ENCODE peak calls at places on chromosomes 7 and 10, in nine cellular contexts. R, J, P, F, G, K, I, L and Y are unnamed samples.

GRCh38 chr10:23643396-23643795 is 204.5 kb downstream of the OTUD1 start:
- ATAC-seq in R (no peak), J (peak), P (peak), F (peak), G (peak), K (no peak), I (peak), L (no peak), Y (peak)

GRCh38 chr10:88120599-88121333 is 257.3 kb downstream of the PTEN start:
- ATAC-seq in R (no peak), J (no peak), P (no peak), F (no peak), G (no peak), K (no peak), I (peak), L (no peak), Y (peak)

GRCh38 chr7:77246031-77246430 is 46.4 kb upstream of the FGL2 start:
- ATAC-seq in R (no peak), J (no peak), P (no peak), F (no peak), G (no peak), K (no peak), I (no peak), L (no peak), Y (no peak)

GRCh38 chr10:78215645-78216044 is 182.0 kb downstream of the RPS24 start:
- ATAC-seq in R (no peak), J (peak), P (no peak), F (no peak), G (no peak), K (no peak), I (peak), L (no peak), Y (no peak)

GRCh38 chr10:6052247-6053221 is 9.6 kb downstream of the IL2RA start:
- ATAC-seq in R (peak), J (no peak), P (peak), F (peak), G (no peak), K (peak), I (no peak), L (peak), Y (peak)

GRCh38 chr10:74022941-74023629 is 25.2 kb downstream of the VCL start:
- ATAC-seq in R (peak), J (no peak), P (no peak), F (no peak), G (no peak), K (peak), I (no peak), L (no peak), Y (no peak)

GRCh38 chr10:124665980-124666379 is 78.2 kb downstream of the FAM53B start:
- ATAC-seq in R (no peak), J (no peak), P (peak), F (no peak), G (no peak), K (no peak), I (no peak), L (no peak), Y (no peak)

GRCh38 chr10:133277993-133278576 is 1.4 kb upstream of the ADAM8 start:
- ATAC-seq in R (no peak), J (peak), P (no peak), F (no peak), G (no peak), K (peak), I (no peak), L (no peak), Y (no peak)

GRCh38 chr10:13820591-13821377 is 234.0 kb downstream of the PRPF18 start:
- ATAC-seq in R (no peak), J (peak), P (no peak), F (no peak), G (peak), K (no peak), I (peak), L (no peak), Y (no peak)

GRCh38 chr10:102342958-102343357 is 52.5 kb upstream of the NFKB2 start:
- ATAC-seq in R (no peak), J (no peak), P (peak), F (no peak), G (no peak), K (no peak), I (no peak), L (no peak), Y (peak)

GRCh38 chr10:80283119-80283518 is 6.3 kb downstream of the MAT1A start:
- ATAC-seq in R (no peak), J (peak), P (peak), F (no peak), G (no peak), K (no peak), I (no peak), L (no peak), Y (no peak)

GRCh38 chr7:84161398-84161797 is 33.2 kb downstream of the SEMA3A start:
- ATAC-seq in R (no peak), J (no peak), P (no peak), F (no peak), G (no peak), K (no peak), I (no peak), L (no peak), Y (no peak)

GRCh38 chr10:31126593-31126992 is 94.9 kb upstream of the ZNF438 start:
- ATAC-seq in R (peak), J (no peak), P (no peak), F (no peak), G (no peak), K (no peak), I (no peak), L (no peak), Y (no peak)

GRCh38 chr10:83476211-83476610 is 663.1 kb upstream of the GHITM start:
- ATAC-seq in R (no peak), J (no peak), P (no peak), F (no peak), G (no peak), K (no peak), I (no peak), L (no peak), Y (no peak)

GRCh38 chr10:124072106-124072505 is 21.3 kb downstream of the CHST15 start:
- ATAC-seq in R (no peak), J (no peak), P (no peak), F (no peak), G (peak), K (no peak), I (no peak), L (no peak), Y (no peak)

GRCh38 chr10:92697663-92698511 is 8.1 kb downstream of the HHEX start:
- ATAC-seq in R (peak), J (peak), P (no peak), F (no peak), G (no peak), K (no peak), I (no peak), L (no peak), Y (no peak)

GRCh38 chr7:28096713-28097112 is 83.9 kb downstream of the JAZF1 start:
- ATAC-seq in R (no peak), J (peak), P (peak), F (peak), G (no peak), K (peak), I (peak), L (peak), Y (peak)

GRCh38 chr7:151057038-151057736 is 510 bp downstream of the CDK5 start:
- ATAC-seq in R (peak), J (no peak), P (peak), F (peak), G (peak), K (peak), I (no peak), L (no peak), Y (no peak)

GRCh38 chr10:129274928-129275474 is 192.0 kb upstream of the MGMT start:
- ATAC-seq in R (no peak), J (no peak), P (no peak), F (no peak), G (peak), K (no peak), I (no peak), L (no peak), Y (no peak)

GRCh38 chr10:4217187-4217586 is 432.2 kb upstream of the KLF6 start:
- ATAC-seq in R (no peak), J (no peak), P (no peak), F (no peak), G (no peak), K (no peak), I (no peak), L (no peak), Y (no peak)

GRCh38 chr10:3523309-3524050 is 261.5 kb downstream of the KLF6 start:
- ATAC-seq in R (no peak), J (no peak), P (no peak), F (no peak), G (no peak), K (no peak), I (no peak), L (no peak), Y (no peak)

GRCh38 chr10:68032113-68032512 is 43.0 kb downstream of the HERC4 start:
- ATAC-seq in R (no peak), J (peak), P (no peak), F (no peak), G (no peak), K (no peak), I (no peak), L (no peak), Y (no peak)

GRCh38 chr7:74527842-74528241 is 74.1 kb downstream of the GTF2IRD1 start:
- ATAC-seq in R (no peak), J (no peak), P (no peak), F (no peak), G (no peak), K (no peak), I (no peak), L (no peak), Y (peak)

GRCh38 chr7:82167568-82168314 is 275.8 kb downstream of the CACNA2D1 start:
- ATAC-seq in R (no peak), J (no peak), P (no peak), F (no peak), G (no peak), K (no peak), I (no peak), L (no peak), Y (no peak)

GRCh38 chr7:106957766-106958165 is 86.7 kb upstream of the PRKAR2B start:
- ATAC-seq in R (no peak), J (peak), P (peak), F (no peak), G (no peak), K (no peak), I (peak), L (no peak), Y (no peak)

GRCh38 chr7:117038408-117038807 is 85.1 kb downstream of the ST7 start:
- ATAC-seq in R (no peak), J (no peak), P (no peak), F (no peak), G (no peak), K (no peak), I (no peak), L (no peak), Y (no peak)

GRCh38 chr10:9613338-9613737 is 1404.3 kb upstream of the CELF2 start:
- ATAC-seq in R (peak), J (no peak), P (no peak), F (no peak), G (no peak), K (no peak), I (no peak), L (no peak), Y (no peak)

GRCh38 chr10:110617455-110618162 is 26.5 kb upstream of the RBM20 start:
- ATAC-seq in R (peak), J (no peak), P (no peak), F (peak), G (no peak), K (no peak), I (peak), L (peak), Y (peak)

GRCh38 chr10:77909755-77910375 is 16.7 kb downstream of the DLG5 start:
- ATAC-seq in R (no peak), J (peak), P (no peak), F (no peak), G (no peak), K (no peak), I (no peak), L (no peak), Y (no peak)

GRCh38 chr7:43308913-43309789 is 196.7 kb downstream of the HECW1 start:
- ATAC-seq in R (no peak), J (no peak), P (no peak), F (no peak), G (peak), K (no peak), I (no peak), L (no peak), Y (no peak)

GRCh38 chr10:86336341-86336740 is 30.3 kb downstream of the GRID1 start:
- ATAC-seq in R (no peak), J (no peak), P (no peak), F (no peak), G (no peak), K (no peak), I (no peak), L (no peak), Y (no peak)

GRCh38 chr10:50990568-50991495 is 83.5 kb upstream of the PRKG1 start:
- ATAC-seq in R (peak), J (peak), P (peak), F (peak), G (peak), K (peak), I (peak), L (no peak), Y (no peak)

GRCh38 chr7:50448823-50449222 is 1.3 kb downstream of the FIGNL1 start:
- ATAC-seq in R (peak), J (no peak), P (no peak), F (no peak), G (no peak), K (no peak), I (no peak), L (no peak), Y (no peak)

GRCh38 chr10:130453721-130454542 is 317.7 kb downstream of the GLRX3 start:
- ATAC-seq in R (no peak), J (no peak), P (no peak), F (no peak), G (no peak), K (no peak), I (no peak), L (no peak), Y (no peak)